ENCODE peak calls at places on chromosomes 6 and 20, in four cellular contexts. E, K, B and O are unnamed samples.

GRCh38 chr20:58892126-58892931 is 39.8 kb downstream of the GNAS start:
- DNase-seq in E (peak), K (peak), B (peak), O (peak)

GRCh38 chr6:46104209-46104608 is 25.6 kb upstream of the ENPP4 start:
- DNase-seq in E (no peak), K (no peak), B (no peak), O (no peak)

GRCh38 chr6:104644848-104645247 is 214.9 kb downstream of the HACE1 start:
- DNase-seq in K (no peak), E (no peak), B (no peak), O (no peak)

GRCh38 chr6:12012231-12012565 is at the start of gene HIVEP1:
- DNase-seq in B (no peak), E (no peak), K (no peak), O (no peak)

GRCh38 chr6:150177260-150178246 is 34.7 kb downstream of the PPP1R14C start:
- DNase-seq in E (no peak), B (no peak), K (no peak), O (no peak)

GRCh38 chr20:17505664-17506517 is 25.3 kb downstream of the BFSP1 start:
- DNase-seq in E (no peak), K (peak), B (peak), O (peak)

GRCh38 chr6:142207265-142207877 is 60.3 kb downstream of the VTA1 start:
- DNase-seq in E (peak), B (peak), K (peak), O (peak)

GRCh38 chr6:27149140-27149539 is 98.4 kb upstream of the PRSS16 start:
- DNase-seq in K (no peak), E (no peak), B (no peak), O (no peak)

GRCh38 chr20:41258489-41258888 is 59.0 kb downstream of the ZHX3 start:
- DNase-seq in E (no peak), B (no peak), K (no peak), O (no peak)

GRCh38 chr6:74597266-74597665 is 608.6 kb downstream of the COL12A1 start:
- DNase-seq in E (no peak), K (no peak), B (no peak), O (no peak)

GRCh38 chr20:50048420-50049166 is 64.4 kb downstream of the UBE2V1 start:
- DNase-seq in E (no peak), K (peak), B (no peak), O (peak)

GRCh38 chr6:28446818-28447511 is 3.7 kb upstream of the ZSCAN23 start:
- DNase-seq in E (no peak), K (no peak), B (no peak), O (peak)

GRCh38 chr6:31498748-31499147 is 803 bp downstream of the MICB start:
- DNase-seq in E (no peak), B (no peak), K (no peak), O (no peak)

GRCh38 chr6:170393033-170393432 is 86.5 kb downstream of the FAM120B start:
- DNase-seq in K (no peak), E (no peak), B (no peak), O (no peak)

GRCh38 chr6:159233365-159234101 is 64.3 kb downstream of the FNDC1 start:
- DNase-seq in B (no peak), K (no peak), E (no peak), O (no peak)

GRCh38 chr6:56595490-56596122 is 47.1 kb downstream of the DST start:
- DNase-seq in K (peak), E (peak), B (peak), O (peak)

GRCh38 chr6:9131616-9132015 is 696.3 kb upstream of the SLC35B3 start:
- DNase-seq in K (no peak), E (no peak), B (no peak), O (no peak)

GRCh38 chr20:45011108-45011526 is 44.8 kb downstream of the STK4 start:
- DNase-seq in K (peak), B (peak), E (peak), O (peak)

GRCh38 chr20:9609892-9610502 is 95.6 kb downstream of the LAMP5 start:
- DNase-seq in E (no peak), K (no peak), B (peak), O (peak)

GRCh38 chr20:48723308-48724264 is 104.2 kb downstream of the PREX1 start:
- DNase-seq in B (no peak), E (no peak), K (no peak), O (no peak)

GRCh38 chr20:62370115-62370806 is 3.1 kb upstream of the LAMA5 start:
- DNase-seq in B (no peak), K (no peak), E (no peak), O (no peak)

GRCh38 chr20:24693466-24694156 is 224.2 kb downstream of the SYNDIG1 start:
- DNase-seq in E (no peak), B (no peak), K (no peak), O (peak)

GRCh38 chr20:61066541-61066940 is 185.5 kb upstream of the CDH4 start:
- DNase-seq in E (no peak), B (no peak), K (no peak), O (no peak)

GRCh38 chr6:109165392-109165964 is 70.2 kb downstream of the CEP57L1 start:
- DNase-seq in E (no peak), B (no peak), K (no peak), O (no peak)

GRCh38 chr6:7629321-7629720 is 39.3 kb downstream of the SNRNP48 start:
- DNase-seq in E (no peak), K (no peak), B (no peak), O (no peak)

GRCh38 chr6:2651536-2651935 is 99.2 kb downstream of the MYLK4 start:
- DNase-seq in K (no peak), B (no peak), E (no peak), O (no peak)

GRCh38 chr20:60046011-60046413 is 87.8 kb downstream of the CDH26 start:
- DNase-seq in K (no peak), E (no peak), B (no peak), O (no peak)

GRCh38 chr6:125099211-125100017 is 54.2 kb upstream of the TPD52L1 start:
- DNase-seq in K (no peak), B (peak), E (peak), O (no peak)